ENCODE peak calls at places on chromosomes 5 and 9, in six cellular contexts. C is gastrocnemius medialis, Z is psoas muscle, O is A549, I is GM23338, K is adrenal gland. B is an unnamed sample.

GRCh38 chr9:126366366-126367011 is 39.9 kb downstream of the MVB12B start:
- DNase-seq in C (no peak), Z (no peak), O (no peak), I (no peak), K (no peak), B (no peak)

GRCh38 chr5:73565166-73565968 is at the start of the genes ANKRA2 and UTP15:
- DNase-seq in C (peak; percentile 98), Z (peak; percentile 100), O (peak; percentile 99), I (peak; percentile 100), K (peak; percentile 99), B (peak; percentile 99)

GRCh38 chr5:128236334-128236733 is 152.8 kb downstream of the SLC12A2 start:
- DNase-seq in C (no peak), Z (no peak), O (no peak), I (no peak), K (no peak), B (no peak)

GRCh38 chr9:81381694-81382093 is 307.7 kb downstream of the TLE1 start:
- DNase-seq in C (no peak), Z (no peak), O (no peak), I (no peak), K (no peak), B (no peak)

GRCh38 chr5:79771387-79771786 is 81.8 kb downstream of the CMYA5 start:
- DNase-seq in C (no peak), Z (no peak), O (no peak), I (no peak), K (no peak), B (no peak)

GRCh38 chr9:130119521-130120206 is 52.5 kb upstream of the NCS1 start:
- DNase-seq in C (no peak), Z (no peak), O (no peak), I (no peak), K (no peak), B (no peak)

GRCh38 chr9:2849943-2850342 is 6.0 kb upstream of the PUM3 start:
- DNase-seq in C (no peak), Z (no peak), O (no peak), I (no peak), K (no peak), B (no peak)

GRCh38 chr9:104864675-104865104 is 63.3 kb downstream of the ABCA1 start:
- DNase-seq in C (no peak), Z (no peak), O (no peak), I (no peak), K (no peak), B (no peak)

GRCh38 chr9:95004452-95005275 is 278.2 kb downstream of the AOPEP start:
- DNase-seq in C (peak; percentile 28), Z (peak; percentile 75), O (peak; percentile 74), I (peak; percentile 73), K (peak; percentile 70), B (peak; percentile 78)

GRCh38 chr9:90946981-90947380 is 145.4 kb downstream of the SYK start:
- DNase-seq in C (no peak), Z (no peak), O (no peak), I (no peak), K (no peak), B (no peak)

GRCh38 chr5:16505904-16506303 is 40.3 kb upstream of the ZNF622 start:
- DNase-seq in C (no peak), Z (peak; percentile 53), O (no peak), I (no peak), K (no peak), B (no peak)

GRCh38 chr5:147055850-147056523 is 177.4 kb upstream of the PPP2R2B start:
- DNase-seq in C (no peak), Z (no peak), O (no peak), I (peak; percentile 38), K (no peak), B (no peak)

GRCh38 chr5:34001231-34001935 is 6.5 kb downstream of the AMACR start:
- DNase-seq in C (no peak), Z (no peak), O (peak; percentile 19), I (no peak), K (no peak), B (no peak)

GRCh38 chr9:127384901-127385300 is 12.1 kb upstream of the SLC2A8 start:
- DNase-seq in C (no peak), Z (no peak), O (no peak), I (peak; percentile 60), K (peak; percentile 11), B (no peak)

GRCh38 chr9:127987103-127987614 is 6.4 kb upstream of the EEIG1 start:
- DNase-seq in C (peak; percentile 89), Z (peak; percentile 92), O (peak; percentile 81), I (no peak), K (peak; percentile 97), B (no peak)

GRCh38 chr5:126744842-126745241 is 32.1 kb upstream of the LMNB1 start:
- DNase-seq in C (no peak), Z (no peak), O (no peak), I (no peak), K (no peak), B (no peak)

GRCh38 chr5:103473725-103474124 is 88.9 kb downstream of the NUDT12 start:
- DNase-seq in C (no peak), Z (no peak), O (no peak), I (no peak), K (no peak), B (no peak)

GRCh38 chr9:125649315-125649714 is 57.7 kb downstream of the MAPKAP1 start:
- DNase-seq in C (peak; percentile 4), Z (peak; percentile 56), O (peak; percentile 53), I (no peak), K (peak; percentile 83), B (no peak)

GRCh38 chr5:124157320-124157719 is 589.1 kb downstream of the ZNF608 start:
- DNase-seq in C (no peak), Z (no peak), O (no peak), I (no peak), K (no peak), B (no peak)

GRCh38 chr5:1244976-1245375 is 19.8 kb downstream of the SLC6A18 start:
- DNase-seq in C (no peak), Z (no peak), O (no peak), I (no peak), K (no peak), B (no peak)

GRCh38 chr9:116569111-116569510 is 118.0 kb upstream of the TRIM32 start:
- DNase-seq in C (no peak), Z (no peak), O (no peak), I (no peak), K (no peak), B (no peak)

GRCh38 chr5:132056610-132057497 is 3.6 kb upstream of the IL3 start:
- DNase-seq in C (no peak), Z (peak; percentile 39), O (no peak), I (no peak), K (peak; percentile 4), B (no peak)

GRCh38 chr5:132057498-132058255 is 2.8 kb upstream of the IL3 start:
- DNase-seq in C (no peak), Z (peak; percentile 28), O (no peak), I (no peak), K (peak; percentile 1), B (peak; percentile 1)

GRCh38 chr5:132059696-132060500 is 557 bp upstream of the IL3 start:
- DNase-seq in C (no peak), Z (peak; percentile 34), O (no peak), I (no peak), K (peak; percentile 6), B (no peak)

GRCh38 chr5:132059043-132059695 is 1.3 kb upstream of the IL3 start:
- DNase-seq in C (no peak), Z (peak; percentile 15), O (no peak), I (no peak), K (peak; percentile 9), B (no peak)

GRCh38 chr5:132058646-132059042 is 1.8 kb upstream of the IL3 start:
- DNase-seq in C (no peak), Z (peak; percentile 6), O (no peak), I (no peak), K (peak; percentile 1), B (no peak)
- H3K27ac ChIP-seq in C (no peak overlapping the region), Z (no peak overlapping the region), O (no peak overlapping the region), I (no peak overlapping the region), K (no peak overlapping the region), B (no peak overlapping the region)

GRCh38 chr9:114433720-114434255 is 46.0 kb upstream of the AKNA start:
- DNase-seq in C (no peak), Z (no peak), O (no peak), I (no peak), K (peak; percentile 9), B (no peak)

GRCh38 chr9:114437401-114437893 is 49.7 kb upstream of the AKNA start:
- DNase-seq in C (no peak), Z (no peak), O (no peak), I (no peak), K (no peak), B (no peak)

GRCh38 chr9:114433086-114433485 is 45.3 kb upstream of the AKNA start:
- DNase-seq in C (no peak), Z (no peak), O (no peak), I (no peak), K (peak; percentile 13), B (no peak)

GRCh38 chr9:114432323-114433067 is 44.7 kb upstream of the AKNA start:
- DNase-seq in C (no peak), Z (no peak), O (no peak), I (no peak), K (peak; percentile 12), B (no peak)

GRCh38 chr9:114434878-114435311 is 47.1 kb upstream of the AKNA start:
- DNase-seq in C (no peak), Z (no peak), O (peak; percentile 47), I (peak; percentile 87), K (peak; percentile 26), B (no peak)
- TF ChIP-seq CTCF in C (no peak), Z (no peak), O (peak; percentile 66), I (peak; percentile 94), K (peak; percentile 50), B (peak; percentile 41)

DNA sequence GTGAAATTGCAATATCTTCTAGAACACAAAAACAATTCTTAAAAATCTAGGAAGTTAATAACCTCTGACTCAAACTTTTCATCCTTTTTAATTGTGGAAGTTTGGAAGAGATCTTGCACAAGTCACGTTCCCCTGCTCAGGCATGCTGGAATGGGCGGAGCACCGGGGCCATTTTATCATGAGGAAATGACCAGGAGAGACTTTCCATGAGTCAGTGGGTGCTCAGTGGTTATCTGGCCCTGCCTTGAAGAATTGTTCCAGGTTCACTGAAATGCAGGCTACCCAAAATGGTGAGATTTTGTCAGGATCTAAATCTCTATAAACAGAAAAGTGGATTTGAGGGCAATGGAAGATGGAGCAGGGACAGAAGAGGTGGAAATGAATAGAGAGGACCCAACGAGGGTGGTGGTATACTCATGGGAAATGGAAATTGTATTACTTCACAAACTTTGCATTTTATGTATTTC is 61.2 kb downstream of the FYB1 start:
- DNase-seq in C (no peak), Z (no peak), O (peak; percentile 12), I (no peak), K (no peak), B (no peak)
- H3K27ac ChIP-seq in C (no peak overlapping the region), Z (no peak overlapping the region), O (no peak overlapping the region), I (no peak overlapping the region), K (no peak overlapping the region), B (no peak overlapping the region)

GRCh38 chr5:158020555-158021418 is 161.8 kb upstream of the CLINT1 start:
- DNase-seq in C (no peak), Z (no peak), O (no peak), I (no peak), K (no peak), B (no peak)

GRCh38 chr5:158023266-158023665 is 164.3 kb upstream of the CLINT1 start:
- DNase-seq in C (no peak), Z (no peak), O (no peak), I (no peak), K (peak; percentile 50), B (no peak)

GRCh38 chr5:158022393-158022792 is 163.4 kb upstream of the CLINT1 start:
- DNase-seq in C (no peak), Z (no peak), O (no peak), I (no peak), K (no peak), B (no peak)

GRCh38 chr5:158026248-158027031 is 167.5 kb upstream of the CLINT1 start:
- DNase-seq in C (peak; percentile 3), Z (no peak), O (no peak), I (no peak), K (peak; percentile 58), B (no peak)

GRCh38 chr5:158022844-158023243 is 163.9 kb upstream of the CLINT1 start:
- DNase-seq in C (no peak), Z (no peak), O (no peak), I (no peak), K (no peak), B (no peak)
- TF ChIP-seq CTCF in C (no peak), Z (no peak), O (no peak), I (no peak), K (no peak), B (no peak)